ENCODE peak calls at places on chromosomes 6 and 20, in seven cellular contexts. B, M, X, U, A, K and G are unnamed samples.

GRCh38 chr6:150391414-150391813 is 22.6 kb downstream of the IYD start:
- DNase-seq in U (no peak), M (no peak), B (no peak), K (no peak), X (no peak), A (no peak), G (no peak)

GRCh38 chr6:4253604-4254211 is 118.3 kb upstream of the ECI2 start:
- DNase-seq in K (no peak), X (peak), A (peak), B (no peak), U (no peak), M (no peak), G (no peak)

GRCh38 chr6:10237284-10238043 is 177.4 kb downstream of the TFAP2A start:
- DNase-seq in K (no peak), X (no peak), M (no peak), U (no peak), B (no peak), A (no peak), G (no peak)

GRCh38 chr6:141484726-141485125 is 648.0 kb upstream of the GJE1 start:
- DNase-seq in A (no peak), B (peak), X (no peak), M (no peak), U (peak), K (peak), G (no peak)

GRCh38 chr20:54166987-54167662 is 6.7 kb downstream of the CYP24A1 start:
- DNase-seq in B (no peak), X (no peak), M (no peak), K (no peak), U (no peak), A (no peak), G (no peak)

GRCh38 chr6:126767741-126768140 is 350.7 kb upstream of the RSPO3 start:
- DNase-seq in U (no peak), B (no peak), A (no peak), K (no peak), X (no peak), M (no peak), G (no peak)

GRCh38 chr20:63230800-63231268 is 4.9 kb upstream of the BIRC7 start:
- DNase-seq in K (no peak), X (peak), M (no peak), B (no peak), U (no peak), A (peak), G (peak)

GRCh38 chr20:62576815-62577214 is 65.5 kb upstream of the SLCO4A1 start:
- DNase-seq in A (no peak), K (no peak), B (no peak), X (peak), U (no peak), M (peak), G (peak)

GRCh38 chr20:17339000-17339399 is 112.2 kb downstream of the PCSK2 start:
- DNase-seq in M (no peak), X (no peak), U (no peak), A (no peak), K (no peak), B (no peak), G (no peak)

GRCh38 chr6:36577298-36577697 is 16.9 kb upstream of the SRSF3 start:
- DNase-seq in A (peak), K (no peak), X (no peak), M (no peak), U (no peak), B (no peak), G (no peak)

GRCh38 chr6:40356242-40356910 is 230.8 kb downstream of the LRFN2 start:
- DNase-seq in X (no peak), A (no peak), M (no peak), K (no peak), B (no peak), U (no peak), G (no peak)

GRCh38 chr20:45230631-45231030 is 9.5 kb downstream of the SEMG2 start:
- DNase-seq in B (no peak), M (no peak), U (no peak), K (no peak), X (no peak), A (no peak), G (no peak)

GRCh38 chr6:75065524-75065923 is 140.3 kb downstream of the COL12A1 start:
- DNase-seq in A (no peak), B (no peak), U (no peak), K (peak), M (no peak), X (peak), G (peak)

GRCh38 chr6:110813813-110814487 is 1.3 kb downstream of the CDK19 start:
- DNase-seq in M (no peak), B (no peak), K (peak), U (no peak), A (peak), X (no peak), G (no peak)

GRCh38 chr20:11838076-11838636 is 79.5 kb upstream of the BTBD3 start:
- DNase-seq in X (no peak), M (no peak), K (no peak), B (no peak), U (no peak), A (no peak), G (no peak)

GRCh38 chr6:26044140-26045045 is 42.8 kb upstream of the HFE start:
- DNase-seq in M (no peak), A (peak), K (peak), B (no peak), X (no peak), U (no peak), G (no peak)

GRCh38 chr20:48189177-48189576 is 403.9 kb upstream of the SULF2 start:
- DNase-seq in U (no peak), M (no peak), B (no peak), A (no peak), K (peak), X (no peak), G (no peak)

GRCh38 chr20:25065044-25065624 is 7.2 kb upstream of the ACSS1 start:
- DNase-seq in X (no peak), M (no peak), A (no peak), K (no peak), U (no peak), B (no peak), G (no peak)

GRCh38 chr6:83216806-83217205 is 23.6 kb downstream of the RWDD2A start:
- DNase-seq in X (no peak), U (no peak), B (no peak), K (no peak), A (no peak), M (no peak), G (no peak)

GRCh38 chr6:12605888-12606345 is 110.7 kb upstream of the PHACTR1 start:
- DNase-seq in U (peak), M (peak), A (peak), B (peak), X (peak), K (peak), G (peak)

GRCh38 chr20:57001126-57001767 is 265.2 kb downstream of the BMP7 start:
- DNase-seq in M (no peak), B (no peak), A (no peak), U (no peak), K (no peak), X (no peak), G (no peak)